ENCODE peak calls at places on chromosome 16, in nine cellular contexts. I is A549, Y is K562, X is HCT116, V is SK-N-SH, N is GM23338, E is Panc1, O is HepG2, A is GM12878. T is an unnamed sample.

GRCh38 chr16:583815-584591 is 5.9 kb upstream of the RAB40C start:
- DNase-seq in I (peak), Y (no peak), X (no peak), V (peak), N (peak), E (no peak), O (no peak), A (no peak), T (no peak)

GRCh38 chr16:70778901-70779309 is 22.1 kb downstream of the VAC14 start:
- DNase-seq in I (peak), Y (no peak), X (peak), V (peak), N (peak), E (no peak), O (peak), A (no peak), T (no peak)

GRCh38 chr16:69367980-69368379 is 16.4 kb upstream of the TMED6 start:
- DNase-seq in I (no peak), Y (no peak), X (no peak), V (no peak), N (no peak), E (no peak), O (no peak), A (no peak), T (no peak)

GRCh38 chr16:83066011-83066410 is 439.2 kb downstream of the CDH13 start:
- DNase-seq in I (no peak), Y (no peak), X (no peak), V (no peak), N (no peak), E (no peak), O (no peak), A (no peak), T (no peak)

GRCh38 chr16:21599994-21600773 is 807 bp downstream of the METTL9 start:
- DNase-seq in I (peak), Y (peak), X (no peak), V (peak), N (peak), E (no peak), O (peak), A (peak), T (peak)

GRCh38 chr16:80273635-80274538 is 266.9 kb upstream of the DYNLRB2 start:
- DNase-seq in I (no peak), Y (no peak), X (no peak), V (no peak), N (no peak), E (no peak), O (no peak), A (no peak), T (no peak)

GRCh38 chr16:31246296-31246695 is 13.5 kb upstream of the ITGAM start:
- DNase-seq in I (no peak), Y (no peak), X (no peak), V (no peak), N (no peak), E (no peak), O (no peak), A (no peak), T (no peak)

GRCh38 chr16:81582655-81583441 is 138.2 kb downstream of the CMIP start:
- DNase-seq in I (peak), Y (no peak), X (no peak), V (no peak), N (no peak), E (no peak), O (peak), A (no peak), T (no peak)

GRCh38 chr16:88401604-88402246 is 19.0 kb downstream of the ZNF469 start:
- DNase-seq in I (no peak), Y (no peak), X (no peak), V (no peak), N (no peak), E (no peak), O (no peak), A (no peak), T (no peak)

GRCh38 chr16:60151987-60152386 is 1417.9 kb upstream of the GOT2 start:
- DNase-seq in I (peak), Y (no peak), X (no peak), V (no peak), N (no peak), E (no peak), O (peak), A (no peak), T (no peak)

GRCh38 chr16:72189865-72190371 is 18.0 kb upstream of the PMFBP1 start:
- DNase-seq in I (peak), Y (no peak), X (no peak), V (no peak), N (no peak), E (no peak), O (no peak), A (no peak), T (no peak)

GRCh38 chr16:68499011-68499410 is 40.1 kb upstream of the ZFP90 start:
- DNase-seq in I (no peak), Y (no peak), X (no peak), V (peak), N (no peak), E (no peak), O (no peak), A (no peak), T (peak)

GRCh38 chr16:75224281-75224680 is 5.5 kb downstream of the CTRB1 start:
- DNase-seq in I (no peak), Y (no peak), X (no peak), V (no peak), N (no peak), E (no peak), O (no peak), A (no peak), T (no peak)

GRCh38 chr16:76653390-76654026 is 376.3 kb downstream of the CNTNAP4 start:
- DNase-seq in I (peak), Y (peak), X (no peak), V (peak), N (peak), E (peak), O (peak), A (peak), T (peak)

GRCh38 chr16:53433930-53434435 is 288 bp upstream of the RBL2 start:
- DNase-seq in I (no peak), Y (no peak), X (peak), V (no peak), N (no peak), E (peak), O (peak), A (no peak), T (peak)

GRCh38 chr16:84266451-84266850 is 26.6 kb upstream of the KCNG4 start:
- DNase-seq in I (peak), Y (peak), X (peak), V (peak), N (peak), E (no peak), O (peak), A (peak), T (peak)

GRCh38 chr16:30349695-30350094 is 5.4 kb downstream of the CD2BP2 start:
- DNase-seq in I (no peak), Y (no peak), X (no peak), V (no peak), N (no peak), E (no peak), O (no peak), A (peak), T (peak)

GRCh38 chr16:23863511-23864422 is 28.0 kb downstream of the PRKCB start:
- DNase-seq in I (no peak), Y (no peak), X (no peak), V (no peak), N (no peak), E (no peak), O (peak), A (no peak), T (peak)

GRCh38 chr16:4116328-4117249 is at the start of gene ADCY9:
- DNase-seq in I (peak), Y (peak), X (peak), V (peak), N (peak), E (no peak), O (peak), A (no peak), T (peak)

GRCh38 chr16:528111-529011 is 849 bp downstream of the CAPN15 start:
- DNase-seq in I (peak), Y (peak), X (no peak), V (peak), N (peak), E (no peak), O (no peak), A (no peak), T (peak)

GRCh38 chr16:11796227-11797165 is 562 bp downstream of the ZC3H7A start:
- DNase-seq in I (peak), Y (peak), X (no peak), V (peak), N (peak), E (no peak), O (peak), A (no peak), T (peak)

GRCh38 chr16:68459457-68459856 is 11.1 kb upstream of the SMPD3 start:
- DNase-seq in I (no peak), Y (no peak), X (no peak), V (no peak), N (no peak), E (no peak), O (no peak), A (no peak), T (no peak)

GRCh38 chr16:31269541-31269940 is 9.8 kb downstream of the ITGAM start:
- DNase-seq in I (no peak), Y (no peak), X (no peak), V (no peak), N (no peak), E (no peak), O (no peak), A (no peak), T (no peak)

GRCh38 chr16:77564791-77565390 is 130.1 kb upstream of the ADAMTS18 start:
- DNase-seq in I (peak), Y (no peak), X (no peak), V (no peak), N (no peak), E (no peak), O (no peak), A (no peak), T (no peak)

GRCh38 chr16:30998852-30999761 is 11.3 kb downstream of the STX1B start:
- DNase-seq in I (no peak), Y (no peak), X (no peak), V (no peak), N (no peak), E (no peak), O (peak), A (no peak), T (no peak)

GRCh38 chr16:9102379-9102778 is 10.9 kb downstream of the HAPSTR1 start:
- DNase-seq in I (peak), Y (no peak), X (no peak), V (no peak), N (no peak), E (no peak), O (no peak), A (no peak), T (peak)

GRCh38 chr16:67652578-67653130 is 7.4 kb downstream of the ACD start:
- DNase-seq in I (no peak), Y (peak), X (peak), V (peak), N (peak), E (no peak), O (no peak), A (no peak), T (no peak)

GRCh38 chr16:11914759-11915643 is 755 bp downstream of the GSPT1 start:
- DNase-seq in I (peak), Y (peak), X (no peak), V (peak), N (peak), E (no peak), O (no peak), A (no peak), T (peak)

GRCh38 chr16:88342491-88342890 is 40.3 kb upstream of the ZNF469 start:
- DNase-seq in I (no peak), Y (no peak), X (no peak), V (no peak), N (no peak), E (no peak), O (no peak), A (no peak), T (no peak)

GRCh38 chr16:49120631-49121030 is 161.0 kb downstream of the CBLN1 start:
- DNase-seq in I (no peak), Y (no peak), X (no peak), V (no peak), N (no peak), E (no peak), O (no peak), A (no peak), T (no peak)
- TF ChIP-seq CTCF in I (no peak), Y (no peak), X (peak), V (no peak), N (peak), E (no peak), O (no peak), A (no peak), T (no peak)

GRCh38 chr16:19690196-19690595 is 27.8 kb downstream of the KNOP1 start:
- DNase-seq in I (no peak), Y (no peak), X (no peak), V (no peak), N (no peak), E (no peak), O (no peak), A (no peak), T (peak)
- H3K27ac ChIP-seq in I (no peak), Y (no peak), X (no peak), V (no peak), N (no peak), E (no peak), O (no peak), A (no peak), T (no peak)

GRCh38 chr16:85461814-85462404 is 151.2 kb upstream of the GSE1 start:
- DNase-seq in I (no peak), Y (peak), X (no peak), V (peak), N (peak), E (no peak), O (no peak), A (no peak), T (no peak)

GRCh38 chr16:85459529-85460251 is 153.4 kb upstream of the GSE1 start:
- DNase-seq in I (no peak), Y (no peak), X (no peak), V (no peak), N (no peak), E (no peak), O (no peak), A (no peak), T (no peak)

GRCh38 chr16:85462405-85463227 is 150.5 kb upstream of the GSE1 start:
- DNase-seq in I (no peak), Y (peak), X (no peak), V (peak), N (peak), E (no peak), O (no peak), A (no peak), T (no peak)

GRCh38 chr16:85460252-85460982 is 152.7 kb upstream of the GSE1 start:
- DNase-seq in I (no peak), Y (peak), X (no peak), V (no peak), N (peak), E (no peak), O (no peak), A (no peak), T (no peak)

GRCh38 chr16:85460983-85461813 is 151.9 kb upstream of the GSE1 start:
- DNase-seq in I (peak), Y (peak), X (no peak), V (peak), N (no peak), E (no peak), O (peak), A (no peak), T (no peak)
- TF ChIP-seq REST in I (no peak), Y (no peak), X (no peak), V (no peak), N (no peak), E (no peak), O (no peak), A (no peak), T (no peak)

GRCh38 chr16:2082171-2082982 is 34.6 kb downstream of the TSC2 start:
- DNase-seq in I (peak), Y (no peak), X (no peak), V (no peak), N (no peak), E (no peak), O (no peak), A (no peak), T (no peak)
- TF ChIP-seq CTCF in I (no peak), Y (no peak), X (no peak), V (no peak), N (no peak), E (no peak), O (no peak), A (no peak), T (no peak)

DNA sequence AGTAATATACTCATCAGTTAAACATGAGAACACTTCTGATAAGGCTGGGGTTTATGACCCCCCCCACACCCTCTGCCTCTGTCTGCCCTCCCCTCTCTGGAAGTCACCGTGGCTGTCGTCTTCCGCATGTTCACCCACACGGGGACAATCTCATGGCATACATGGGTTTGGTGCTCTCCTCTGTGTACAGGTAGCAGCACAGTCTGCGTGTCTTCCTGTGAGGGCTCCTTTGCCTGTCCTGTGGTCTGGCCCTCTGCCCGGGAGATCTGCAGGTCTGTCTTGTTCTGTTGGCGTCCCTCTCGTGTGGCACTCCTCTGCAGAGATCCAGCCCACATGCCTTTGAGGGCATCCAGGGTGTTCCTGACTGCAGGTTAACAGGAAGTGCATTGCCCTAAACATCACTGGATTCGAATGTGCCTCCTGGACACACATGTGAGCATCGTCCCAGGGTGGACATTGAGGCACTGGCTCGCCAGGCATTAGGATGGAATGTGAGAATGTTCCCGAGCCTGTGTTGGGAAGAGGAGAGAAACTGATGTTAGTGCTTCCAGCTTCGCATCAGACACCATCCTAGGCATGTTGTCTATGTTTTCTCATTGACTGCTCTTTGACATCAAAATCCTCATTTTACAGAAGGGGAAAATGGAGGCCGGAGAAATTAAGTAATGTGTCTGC is 54.5 kb downstream of the NKD1 start:
- DNase-seq in I (no peak), Y (no peak), X (no peak), V (no peak), N (no peak), E (no peak), O (no peak), A (no peak), T (no peak)
- H3K27ac ChIP-seq in I (no peak), Y (no peak), X (no peak), V (no peak), N (no peak), E (no peak), O (no peak), A (no peak), T (no peak)

GRCh38 chr16:56355221-56355620 is 70.1 kb downstream of the AMFR start:
- DNase-seq in I (no peak), Y (no peak), X (no peak), V (peak), N (peak), E (no peak), O (no peak), A (no peak), T (no peak)
- TF ChIP-seq REST in I (no peak), Y (no peak), X (no peak), V (no peak), N (no peak), E (no peak), O (no peak), A (no peak), T (no peak)

GRCh38 chr16:86899156-86899555 is 320.8 kb downstream of the FOXL1 start:
- DNase-seq in I (no peak), Y (no peak), X (no peak), V (no peak), N (no peak), E (no peak), O (no peak), A (no peak), T (no peak)

GRCh38 chr16:86903068-86903467 is 324.7 kb downstream of the FOXL1 start:
- DNase-seq in I (no peak), Y (no peak), X (no peak), V (no peak), N (no peak), E (no peak), O (no peak), A (no peak), T (no peak)

GRCh38 chr16:86899757-86900156 is 321.4 kb downstream of the FOXL1 start:
- DNase-seq in I (peak), Y (no peak), X (no peak), V (no peak), N (no peak), E (no peak), O (no peak), A (no peak), T (no peak)

GRCh38 chr16:86898386-86898785 is 320.0 kb downstream of the FOXL1 start:
- DNase-seq in I (no peak), Y (no peak), X (no peak), V (no peak), N (no peak), E (no peak), O (no peak), A (no peak), T (no peak)

GRCh38 chr16:86901483-86901882 is 323.1 kb downstream of the FOXL1 start:
- DNase-seq in I (peak), Y (no peak), X (no peak), V (no peak), N (no peak), E (no peak), O (no peak), A (no peak), T (no peak)
- TF ChIP-seq CTCF in I (no peak), Y (no peak), X (no peak), V (no peak), N (no peak), E (no peak), O (no peak), A (no peak), T (no peak)

DNA sequence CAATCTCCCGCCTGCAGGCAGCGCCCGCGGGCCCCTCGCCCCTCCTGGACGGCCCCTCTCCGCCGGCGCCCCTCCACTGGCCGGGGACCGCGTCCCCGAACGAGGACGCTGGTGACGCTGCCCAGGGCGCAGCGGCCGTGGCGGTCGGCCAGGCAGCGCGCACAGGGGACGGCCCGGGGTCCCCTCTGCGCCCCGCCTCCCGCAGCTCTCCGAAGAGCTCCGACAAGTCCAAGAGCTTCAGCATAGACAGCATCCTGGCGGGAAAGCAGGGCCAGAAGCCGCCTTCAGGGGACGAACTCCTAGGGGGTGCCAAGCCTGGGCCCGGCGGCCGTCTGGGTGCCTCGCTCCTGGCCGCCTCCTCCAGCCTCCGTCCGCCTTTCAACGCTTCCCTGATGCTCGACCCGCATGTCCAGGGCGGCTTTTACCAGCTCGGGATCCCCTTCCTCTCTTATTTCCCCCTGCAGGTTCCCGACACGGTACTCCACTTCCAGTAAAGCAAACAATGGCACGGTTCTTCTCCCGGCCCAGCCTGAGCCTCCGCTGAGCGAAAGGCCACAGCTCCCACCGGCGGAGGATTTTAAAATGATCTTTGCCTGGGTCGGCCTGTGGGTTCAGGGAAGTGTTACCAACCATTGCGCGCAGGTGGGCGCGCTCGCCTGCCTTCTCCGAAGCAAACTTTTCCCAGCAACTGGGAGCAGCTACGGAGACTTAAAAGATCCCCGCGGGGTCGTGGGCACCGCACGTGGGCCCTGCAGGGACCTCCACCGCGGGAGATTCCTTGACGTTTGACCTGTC is 1.1 kb downstream of the FOXL1 start:
- DNase-seq in I (no peak), Y (no peak), X (no peak), V (no peak), N (peak), E (no peak), O (no peak), A (no peak), T (no peak)
- H3K27ac ChIP-seq in I (no peak), Y (no peak), X (no peak), V (no peak), N (no peak), E (peak), O (no peak), A (no peak), T (no peak)

GRCh38 chr16:64865037-64865696 is 256.7 kb downstream of the CDH11 start:
- DNase-seq in I (no peak), Y (no peak), X (no peak), V (no peak), N (no peak), E (no peak), O (no peak), A (no peak), T (no peak)
- TF ChIP-seq REST in I (no peak), Y (no peak), X (no peak), V (no peak), N (no peak), E (no peak), O (no peak), A (no peak), T (no peak)

GRCh38 chr16:85428168-85428898 is 184.8 kb upstream of the GSE1 start:
- DNase-seq in I (peak), Y (peak), X (peak), V (peak), N (peak), E (no peak), O (no peak), A (no peak), T (no peak)
- TF ChIP-seq CTCF in I (peak), Y (peak), X (peak), V (peak), N (peak), E (peak), O (peak), A (peak), T (peak)

T was measured in HL-60.